ENCODE peak calls at places on chromosomes 2 and 18, in nine cellular contexts. A is tibial artery, C is fibroblast of mammary gland, K is thoracic aorta, Z is PC-3, V is NB4, W is dorsolateral prefrontal cortex, X is cardiac fibroblast, F is psoas muscle. D is an unnamed sample.

GRCh38 chr2:45256173-45256866 is 247.1 kb upstream of the SIX2 start:
- DNase-seq in A (peak), C (no peak), K (no peak), Z (no peak), V (no peak), W (peak), X (peak), F (peak), D (no peak)

GRCh38 chr2:200373973-200374416 is 67.5 kb downstream of the SPATS2L start:
- DNase-seq in A (no peak), C (no peak), K (no peak), Z (peak), V (no peak), W (no peak), X (no peak), F (no peak), D (peak)

GRCh38 chr2:20422679-20423271 is 24.1 kb upstream of the RHOB start:
- DNase-seq in A (peak), C (peak), K (no peak), Z (no peak), V (peak), W (peak), X (peak), F (no peak), D (no peak)

GRCh38 chr2:127413782-127414743 is 4.2 kb upstream of the PROC start:
- DNase-seq in A (no peak), C (peak), K (no peak), Z (peak), V (no peak), W (no peak), X (peak), F (no peak), D (peak)

GRCh38 chr2:199070550-199070949 is 387.2 kb downstream of the SATB2 start:
- DNase-seq in A (no peak), C (no peak), K (no peak), Z (no peak), V (no peak), W (no peak), X (no peak), F (no peak), D (no peak)

GRCh38 chr18:54679318-54680149 is 88.5 kb downstream of the DYNAP start:
- DNase-seq in A (no peak), C (peak), K (no peak), Z (peak), V (peak), W (no peak), X (peak), F (no peak), D (peak)

GRCh38 chr2:151713291-151713903 is 20.9 kb downstream of the NEB start:
- DNase-seq in A (no peak), C (no peak), K (no peak), Z (no peak), V (no peak), W (no peak), X (no peak), F (no peak), D (no peak)

GRCh38 chr2:184527058-184527457 is 71.3 kb upstream of the ZNF804A start:
- DNase-seq in A (no peak), C (no peak), K (no peak), Z (peak), V (no peak), W (no peak), X (no peak), F (no peak), D (no peak)

GRCh38 chr2:48530033-48530804 is at the start of gene STON1:
- DNase-seq in A (peak), C (peak), K (no peak), Z (peak), V (peak), W (no peak), X (peak), F (peak), D (no peak)

DNA sequence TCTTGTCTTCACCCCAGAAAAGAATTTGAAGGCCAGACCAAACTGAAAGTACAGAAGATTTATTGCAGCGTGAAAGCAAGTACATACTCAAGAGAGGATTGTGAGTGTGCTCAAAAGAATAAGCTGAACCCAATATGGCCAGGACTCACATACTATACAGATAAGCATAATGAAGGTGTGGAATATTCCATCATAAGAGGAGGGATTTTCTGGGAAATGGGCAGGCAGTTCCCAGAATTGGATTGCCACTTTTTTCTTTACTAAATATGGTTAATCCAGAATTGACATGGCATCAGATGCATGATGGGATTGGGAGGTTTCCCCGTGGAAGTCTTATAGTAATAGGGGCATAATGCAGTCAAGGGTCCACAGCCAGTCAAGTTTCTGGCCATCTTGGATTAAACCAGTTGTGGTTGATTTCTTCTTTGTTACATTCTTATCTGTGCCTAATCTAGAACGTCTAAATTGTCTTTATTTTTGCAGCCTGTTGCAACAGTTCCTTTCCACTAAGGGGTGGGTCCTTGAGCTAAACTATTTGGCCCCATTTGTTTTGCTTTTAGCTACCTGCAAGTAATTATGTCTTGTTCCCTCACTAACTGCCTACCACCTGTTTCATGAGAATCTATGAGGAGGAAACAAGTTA is 9.0 kb downstream of the SP140L start:
- DNase-seq in A (no peak), C (no peak), K (no peak), Z (no peak), V (no peak), W (no peak), X (no peak), F (no peak), D (no peak)
- H3K4me3 ChIP-seq in A (no peak), C (no peak), K (no peak), Z (no peak), V (no peak), W (no peak), X (no peak), F (no peak), D (no peak)

GRCh38 chr2:162280654-162281053 is 37.4 kb upstream of the FAP start:
- DNase-seq in A (no peak), C (no peak), K (no peak), Z (no peak), V (no peak), W (no peak), X (no peak), F (no peak), D (no peak)
- TF ChIP-seq CTCF in A (no peak), C (no peak), K (no peak), Z (peak), V (peak), W (no peak), X (no peak), F (no peak), D (no peak)

GRCh38 chr18:34767601-34768027 is 57.5 kb downstream of the DTNA start:
- DNase-seq in A (no peak), C (peak), K (no peak), Z (peak), V (no peak), W (no peak), X (peak), F (no peak), D (peak)
- H3K4me3 ChIP-seq in A (no peak), C (no peak), K (no peak), Z (no peak), V (no peak), W (no peak), X (no peak), F (no peak), D (no peak)

DNA sequence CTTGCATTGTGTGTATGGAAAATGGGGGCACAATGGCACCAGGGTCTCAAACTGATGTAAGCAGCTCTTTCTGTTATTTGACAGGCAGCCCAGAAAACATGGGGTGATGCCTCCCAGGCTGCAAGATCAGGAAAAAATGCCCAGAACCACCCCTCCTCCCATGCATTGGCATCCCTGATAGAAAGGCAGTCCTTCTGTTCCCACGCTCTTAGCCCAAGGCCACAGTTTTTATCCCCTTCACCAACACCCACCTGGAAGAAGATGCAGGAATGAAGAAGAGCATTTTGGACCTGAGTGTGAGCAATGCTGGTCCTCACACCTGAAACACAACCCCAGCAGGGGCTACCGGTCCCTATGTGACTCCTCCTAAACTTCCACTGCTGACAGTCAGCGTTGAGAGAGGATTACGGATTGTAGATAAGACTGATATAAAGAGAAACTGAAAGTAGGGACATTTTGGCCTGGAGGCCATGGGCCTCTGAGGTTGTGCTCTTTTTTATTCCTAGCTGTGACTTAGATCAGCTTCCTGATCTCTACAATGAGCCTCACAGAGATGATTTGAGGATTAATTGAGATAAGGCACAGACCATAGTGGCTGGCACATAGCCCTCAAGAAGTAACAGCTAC is 386.0 kb upstream of the ATP5MC3 start:
- DNase-seq in A (no peak), C (no peak), K (no peak), Z (no peak), V (no peak), W (no peak), X (no peak), F (no peak), D (no peak)
- TF ChIP-seq CTCF in A (no peak), C (no peak), K (no peak), Z (no peak), V (no peak), W (no peak), X (no peak), F (no peak), D (no peak)

DNA sequence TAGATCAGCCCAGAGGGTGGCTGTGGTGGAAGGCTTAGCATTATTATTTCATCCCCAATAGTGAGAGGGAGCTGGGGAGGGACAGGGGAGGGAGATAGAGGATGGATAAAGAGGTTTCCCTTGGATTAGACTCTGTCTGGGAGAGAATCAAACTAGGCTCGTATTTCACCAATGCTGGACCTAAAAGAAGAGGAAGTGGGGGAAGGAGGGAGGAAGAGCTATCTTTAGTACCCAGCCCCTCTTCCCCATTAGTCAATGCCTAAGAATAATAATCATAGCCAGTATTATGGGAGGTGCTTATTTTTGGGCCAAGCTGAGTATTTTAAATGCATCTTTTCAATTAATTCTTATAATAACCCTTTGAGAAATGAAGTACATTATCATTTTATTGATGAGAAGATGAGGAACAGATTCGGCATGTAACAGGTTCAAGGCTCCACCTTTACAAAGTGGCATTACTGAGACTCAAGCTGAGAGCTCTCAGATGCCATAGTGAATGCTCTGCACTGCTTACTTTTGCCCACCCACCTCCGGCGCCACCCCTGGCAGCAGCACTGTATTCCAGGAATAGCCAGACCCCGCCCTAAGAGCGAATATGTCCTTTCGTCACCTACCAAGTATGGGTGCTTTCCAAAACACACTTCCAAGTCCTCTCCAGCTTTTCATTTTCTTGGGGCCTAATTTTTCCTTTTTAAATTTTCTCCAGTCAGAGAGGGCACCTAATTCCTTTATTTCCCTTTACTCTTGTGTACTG is 21.0 kb downstream of the PAX8 start:
- DNase-seq in A (no peak), C (no peak), K (no peak), Z (no peak), V (peak), W (no peak), X (no peak), F (no peak), D (no peak)
- H3K4me3 ChIP-seq in A (no peak), C (no peak), K (no peak), Z (no peak), V (no peak), W (no peak), X (no peak), F (no peak), D (no peak)